ENCODE peak calls at places on chromosome 5, in nine cellular contexts. One of them, this sample, is unnamed.

GRCh38 chr5:172623313-172623980 is 17.6 kb upstream of the NEURL1B start:
- DNase-seq in RWPE1: no peak
- DNase-seq in GM10248: no peak
- DNase-seq in GM06990: no peak
- DNase-seq in fibroblast of lung: no peak
- DNase-seq in fibroblast of mammary gland: no peak
- DNase-seq in astrocyte of the cerebellum: no peak
- DNase-seq in dorsolateral prefrontal cortex: no peak
- DNase-seq in activated B cell treated with CpG ODN at 0.5 μM for 24 hours: no peak
- DNase-seq in this sample: no peak

GRCh38 chr5:120454094-120454798 is 9.9 kb upstream of the PRR16 start:
- DNase-seq in GM10248: no peak
- DNase-seq in activated B cell treated with CpG ODN at 0.5 μM for 24 hours: no peak
- DNase-seq in fibroblast of lung: peak
- DNase-seq in dorsolateral prefrontal cortex: no peak
- DNase-seq in fibroblast of mammary gland: peak
- DNase-seq in astrocyte of the cerebellum: peak
- DNase-seq in GM06990: no peak
- DNase-seq in RWPE1: peak
- DNase-seq in this sample: peak

GRCh38 chr5:154479944-154480750 is 2.1 kb upstream of the HAND1 start:
- DNase-seq in GM06990: no peak
- DNase-seq in RWPE1: no peak
- DNase-seq in activated B cell treated with CpG ODN at 0.5 μM for 24 hours: no peak
- DNase-seq in GM10248: peak
- DNase-seq in fibroblast of mammary gland: no peak
- DNase-seq in dorsolateral prefrontal cortex: no peak
- DNase-seq in fibroblast of lung: no peak
- DNase-seq in astrocyte of the cerebellum: no peak
- DNase-seq in this sample: no peak

GRCh38 chr5:169148066-169148740 is 152.7 kb downstream of the SLIT3 start:
- DNase-seq in GM10248: no peak
- DNase-seq in activated B cell treated with CpG ODN at 0.5 μM for 24 hours: no peak
- DNase-seq in astrocyte of the cerebellum: no peak
- DNase-seq in RWPE1: no peak
- DNase-seq in dorsolateral prefrontal cortex: no peak
- DNase-seq in GM06990: no peak
- DNase-seq in fibroblast of lung: no peak
- DNase-seq in fibroblast of mammary gland: no peak
- DNase-seq in this sample: peak

GRCh38 chr5:22651355-22651754 is 201.8 kb downstream of the CDH12 start:
- DNase-seq in fibroblast of mammary gland: no peak
- DNase-seq in GM06990: no peak
- DNase-seq in fibroblast of lung: no peak
- DNase-seq in activated B cell treated with CpG ODN at 0.5 μM for 24 hours: no peak
- DNase-seq in astrocyte of the cerebellum: no peak
- DNase-seq in GM10248: no peak
- DNase-seq in RWPE1: no peak
- DNase-seq in dorsolateral prefrontal cortex: no peak
- DNase-seq in this sample: no peak

GRCh38 chr5:84304591-84304990 is 80.1 kb downstream of the EDIL3 start:
- DNase-seq in RWPE1: no peak
- DNase-seq in activated B cell treated with CpG ODN at 0.5 μM for 24 hours: no peak
- DNase-seq in GM06990: no peak
- DNase-seq in dorsolateral prefrontal cortex: no peak
- DNase-seq in GM10248: no peak
- DNase-seq in astrocyte of the cerebellum: no peak
- DNase-seq in fibroblast of lung: peak
- DNase-seq in fibroblast of mammary gland: peak
- DNase-seq in this sample: no peak

GRCh38 chr5:2797981-2798380 is 46.5 kb upstream of the IRX2 start:
- DNase-seq in fibroblast of mammary gland: peak
- DNase-seq in dorsolateral prefrontal cortex: no peak
- DNase-seq in GM10248: no peak
- DNase-seq in RWPE1: peak
- DNase-seq in astrocyte of the cerebellum: no peak
- DNase-seq in fibroblast of lung: peak
- DNase-seq in activated B cell treated with CpG ODN at 0.5 μM for 24 hours: no peak
- DNase-seq in GM06990: no peak
- DNase-seq in this sample: no peak

GRCh38 chr5:91851670-91852069 is 468.6 kb upstream of the ARRDC3 start:
- DNase-seq in activated B cell treated with CpG ODN at 0.5 μM for 24 hours: no peak
- DNase-seq in dorsolateral prefrontal cortex: no peak
- DNase-seq in RWPE1: no peak
- DNase-seq in fibroblast of mammary gland: no peak
- DNase-seq in astrocyte of the cerebellum: no peak
- DNase-seq in GM06990: no peak
- DNase-seq in GM10248: no peak
- DNase-seq in fibroblast of lung: no peak
- DNase-seq in this sample: no peak

DNA sequence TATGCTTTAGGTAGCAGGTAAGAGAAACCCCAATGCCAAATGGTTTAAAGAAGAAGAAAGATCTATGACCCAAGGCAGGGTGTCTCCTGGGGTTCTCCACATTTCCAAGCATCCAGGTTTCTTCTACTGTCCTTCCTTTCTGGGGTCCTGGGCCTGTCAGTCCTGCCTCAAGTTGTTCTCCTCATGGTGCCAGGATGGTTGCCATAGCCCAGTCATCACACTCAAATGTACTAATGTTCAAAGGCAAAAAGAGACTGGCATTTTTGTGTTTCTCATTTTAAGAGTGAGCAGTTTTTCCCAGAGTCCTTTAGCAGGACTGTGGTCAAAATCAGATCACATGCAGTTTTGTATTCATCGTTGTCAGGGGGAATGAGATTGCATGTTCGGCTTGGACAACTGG is 59.9 kb upstream of the BOD1 start:
- DNase-seq in fibroblast of lung: no peak
- DNase-seq in RWPE1: no peak
- DNase-seq in GM06990: no peak
- DNase-seq in dorsolateral prefrontal cortex: no peak
- DNase-seq in GM10248: no peak
- DNase-seq in fibroblast of mammary gland: no peak
- DNase-seq in astrocyte of the cerebellum: no peak
- DNase-seq in activated B cell treated with CpG ODN at 0.5 μM for 24 hours: no peak
- DNase-seq in this sample: no peak
- TF ChIP-seq CTCF in fibroblast of lung: no peak
- TF ChIP-seq CTCF in RWPE1: no peak
- TF ChIP-seq CTCF in GM06990: no peak
- TF ChIP-seq CTCF in dorsolateral prefrontal cortex: no peak
- TF ChIP-seq CTCF in GM10248: no peak
- TF ChIP-seq CTCF in fibroblast of mammary gland: no peak
- TF ChIP-seq CTCF in astrocyte of the cerebellum: no peak
- TF ChIP-seq CTCF in activated B cell treated with CpG ODN at 0.5 μM for 24 hours: no peak
- TF ChIP-seq CTCF in this sample: no peak

GRCh38 chr5:175805256-175806011 is 65.9 kb upstream of the CPLX2 start:
- DNase-seq in RWPE1: no peak
- DNase-seq in fibroblast of mammary gland: no peak
- DNase-seq in GM06990: no peak
- DNase-seq in dorsolateral prefrontal cortex: no peak
- DNase-seq in fibroblast of lung: no peak
- DNase-seq in astrocyte of the cerebellum: no peak
- DNase-seq in activated B cell treated with CpG ODN at 0.5 μM for 24 hours: no peak
- DNase-seq in GM10248: no peak
- DNase-seq in this sample: no peak
- TF ChIP-seq CTCF in RWPE1: no peak
- TF ChIP-seq CTCF in fibroblast of mammary gland: no peak
- TF ChIP-seq CTCF in GM06990: no peak
- TF ChIP-seq CTCF in dorsolateral prefrontal cortex: no peak
- TF ChIP-seq CTCF in fibroblast of lung: no peak
- TF ChIP-seq CTCF in astrocyte of the cerebellum: no peak
- TF ChIP-seq CTCF in activated B cell treated with CpG ODN at 0.5 μM for 24 hours: no peak
- TF ChIP-seq CTCF in GM10248: no peak
- TF ChIP-seq CTCF in this sample: no peak

GRCh38 chr5:149452007-149452664 is 73.0 kb upstream of the IL17B start:
- DNase-seq in activated B cell treated with CpG ODN at 0.5 μM for 24 hours: no peak
- DNase-seq in dorsolateral prefrontal cortex: no peak
- DNase-seq in RWPE1: no peak
- DNase-seq in fibroblast of mammary gland: peak
- DNase-seq in astrocyte of the cerebellum: no peak
- DNase-seq in GM06990: no peak
- DNase-seq in GM10248: no peak
- DNase-seq in fibroblast of lung: peak
- DNase-seq in this sample: peak
- TF ChIP-seq CTCF in activated B cell treated with CpG ODN at 0.5 μM for 24 hours: no peak
- TF ChIP-seq CTCF in dorsolateral prefrontal cortex: no peak
- TF ChIP-seq CTCF in RWPE1: no peak
- TF ChIP-seq CTCF in fibroblast of mammary gland: no peak
- TF ChIP-seq CTCF in astrocyte of the cerebellum: peak
- TF ChIP-seq CTCF in GM06990: no peak
- TF ChIP-seq CTCF in GM10248: no peak
- TF ChIP-seq CTCF in fibroblast of lung: peak
- TF ChIP-seq CTCF in this sample: no peak

DNA sequence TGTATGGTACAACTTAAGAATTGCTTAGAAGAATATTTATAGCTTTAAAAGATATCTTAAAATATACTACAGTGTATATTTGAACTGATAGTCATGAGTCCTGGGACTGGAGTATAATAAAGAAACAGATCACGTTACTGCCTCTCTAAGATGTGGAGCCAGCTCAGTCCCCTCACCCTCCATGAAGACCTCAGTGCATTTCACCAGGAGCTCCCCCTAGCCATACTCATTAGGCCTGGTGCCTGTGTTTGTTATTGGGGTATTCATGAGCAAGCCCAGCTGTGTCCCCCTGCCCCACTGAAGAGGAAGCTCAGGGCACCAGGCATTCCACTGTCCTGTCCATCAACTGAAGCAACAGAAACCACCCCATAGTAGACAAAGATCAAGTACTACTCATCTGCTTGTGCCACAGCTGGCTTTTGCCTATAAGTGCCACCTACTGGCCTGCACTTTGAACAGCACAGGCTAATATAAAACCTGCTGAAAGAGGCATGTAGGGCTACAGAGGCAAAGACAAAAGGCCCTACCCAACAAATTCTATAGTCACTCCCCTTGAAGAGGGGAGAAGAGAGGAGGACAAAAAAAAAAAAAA is 850.2 kb upstream of the NUDT12 start:
- DNase-seq in dorsolateral prefrontal cortex: no peak
- DNase-seq in activated B cell treated with CpG ODN at 0.5 μM for 24 hours: no peak
- DNase-seq in astrocyte of the cerebellum: peak
- DNase-seq in fibroblast of mammary gland: peak
- DNase-seq in RWPE1: peak
- DNase-seq in GM10248: peak
- DNase-seq in GM06990: peak
- DNase-seq in fibroblast of lung: peak
- DNase-seq in this sample: peak
- TF ChIP-seq CTCF in dorsolateral prefrontal cortex: peak
- TF ChIP-seq CTCF in activated B cell treated with CpG ODN at 0.5 μM for 24 hours: no peak
- TF ChIP-seq CTCF in astrocyte of the cerebellum: peak
- TF ChIP-seq CTCF in fibroblast of mammary gland: peak
- TF ChIP-seq CTCF in RWPE1: peak
- TF ChIP-seq CTCF in GM10248: peak
- TF ChIP-seq CTCF in GM06990: peak
- TF ChIP-seq CTCF in fibroblast of lung: peak
- TF ChIP-seq CTCF in this sample: peak

DNA sequence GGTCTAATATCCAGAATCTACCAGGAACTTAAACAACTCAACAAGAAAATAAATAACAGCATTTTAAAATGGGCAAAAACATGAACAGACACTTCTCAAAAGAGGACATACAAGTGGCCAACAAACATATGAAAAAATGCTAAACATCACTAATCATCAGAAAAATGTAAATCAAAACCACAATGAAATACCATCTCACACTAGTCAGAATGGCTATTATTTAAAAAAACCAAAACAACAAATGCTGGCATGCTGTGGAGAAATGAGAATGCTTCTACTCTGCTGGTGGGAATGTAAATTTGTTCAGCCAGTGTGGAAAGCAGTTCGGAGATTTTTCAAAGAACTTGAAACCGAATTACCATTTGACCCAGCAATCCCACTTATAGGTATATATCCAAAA is 63.1 kb downstream of the ADAMTS6 start:
- DNase-seq in GM06990: no peak
- DNase-seq in dorsolateral prefrontal cortex: no peak
- DNase-seq in fibroblast of lung: peak
- DNase-seq in activated B cell treated with CpG ODN at 0.5 μM for 24 hours: no peak
- DNase-seq in fibroblast of mammary gland: peak
- DNase-seq in RWPE1: no peak
- DNase-seq in GM10248: no peak
- DNase-seq in astrocyte of the cerebellum: peak
- DNase-seq in this sample: peak
- TF ChIP-seq CTCF in GM06990: no peak
- TF ChIP-seq CTCF in dorsolateral prefrontal cortex: no peak
- TF ChIP-seq CTCF in fibroblast of lung: peak
- TF ChIP-seq CTCF in activated B cell treated with CpG ODN at 0.5 μM for 24 hours: no peak
- TF ChIP-seq CTCF in fibroblast of mammary gland: no peak
- TF ChIP-seq CTCF in RWPE1: no peak
- TF ChIP-seq CTCF in GM10248: no peak
- TF ChIP-seq CTCF in astrocyte of the cerebellum: no peak
- TF ChIP-seq CTCF in this sample: peak

GRCh38 chr5:92939428-92939827 is 641.6 kb downstream of the NR2F1-AS1 start:
- DNase-seq in dorsolateral prefrontal cortex: no peak
- DNase-seq in fibroblast of lung: no peak
- DNase-seq in fibroblast of mammary gland: peak
- DNase-seq in activated B cell treated with CpG ODN at 0.5 μM for 24 hours: no peak
- DNase-seq in GM10248: no peak
- DNase-seq in astrocyte of the cerebellum: no peak
- DNase-seq in GM06990: no peak
- DNase-seq in RWPE1: no peak
- DNase-seq in this sample: peak
- TF ChIP-seq CTCF in dorsolateral prefrontal cortex: no peak
- TF ChIP-seq CTCF in fibroblast of lung: no peak
- TF ChIP-seq CTCF in fibroblast of mammary gland: no peak
- TF ChIP-seq CTCF in activated B cell treated with CpG ODN at 0.5 μM for 24 hours: no peak
- TF ChIP-seq CTCF in GM10248: no peak
- TF ChIP-seq CTCF in astrocyte of the cerebellum: no peak
- TF ChIP-seq CTCF in GM06990: no peak
- TF ChIP-seq CTCF in RWPE1: no peak
- TF ChIP-seq CTCF in this sample: no peak

DNA sequence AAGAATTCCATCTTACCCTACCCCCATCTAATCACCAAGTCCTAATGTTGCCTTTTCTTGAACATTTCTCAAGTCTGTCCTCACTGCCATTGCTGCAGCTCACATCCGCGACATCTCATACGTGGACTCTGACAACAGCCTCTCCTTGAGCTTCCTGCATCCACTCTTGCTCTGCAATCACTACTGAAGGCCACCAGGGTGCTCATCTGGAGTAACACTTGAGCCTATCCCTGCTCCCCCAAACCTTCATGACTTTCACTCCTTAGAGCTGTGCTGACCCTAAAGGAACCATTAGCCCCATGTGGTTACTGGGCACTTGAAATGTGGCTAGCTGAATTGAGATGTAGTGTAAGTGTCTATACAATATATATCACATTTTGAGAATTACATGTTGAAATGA is 46.4 kb upstream of the CTXN3 start:
- DNase-seq in GM10248: no peak
- DNase-seq in activated B cell treated with CpG ODN at 0.5 μM for 24 hours: no peak
- DNase-seq in astrocyte of the cerebellum: no peak
- DNase-seq in RWPE1: no peak
- DNase-seq in dorsolateral prefrontal cortex: no peak
- DNase-seq in GM06990: no peak
- DNase-seq in fibroblast of mammary gland: no peak
- DNase-seq in fibroblast of lung: no peak
- DNase-seq in this sample: no peak
- TF ChIP-seq CTCF in GM10248: no peak
- TF ChIP-seq CTCF in activated B cell treated with CpG ODN at 0.5 μM for 24 hours: no peak
- TF ChIP-seq CTCF in astrocyte of the cerebellum: no peak
- TF ChIP-seq CTCF in RWPE1: no peak
- TF ChIP-seq CTCF in dorsolateral prefrontal cortex: no peak
- TF ChIP-seq CTCF in GM06990: no peak
- TF ChIP-seq CTCF in fibroblast of mammary gland: no peak
- TF ChIP-seq CTCF in fibroblast of lung: no peak
- TF ChIP-seq CTCF in this sample: no peak

GRCh38 chr5:28896949-28897348 is 1858.6 kb upstream of the CDH9 start:
- DNase-seq in fibroblast of mammary gland: no peak
- DNase-seq in GM06990: no peak
- DNase-seq in GM10248: no peak
- DNase-seq in activated B cell treated with CpG ODN at 0.5 μM for 24 hours: no peak
- DNase-seq in fibroblast of lung: no peak
- DNase-seq in RWPE1: peak
- DNase-seq in dorsolateral prefrontal cortex: no peak
- DNase-seq in astrocyte of the cerebellum: peak
- DNase-seq in this sample: no peak
- TF ChIP-seq CTCF in fibroblast of mammary gland: no peak
- TF ChIP-seq CTCF in GM06990: no peak
- TF ChIP-seq CTCF in GM10248: no peak
- TF ChIP-seq CTCF in activated B cell treated with CpG ODN at 0.5 μM for 24 hours: no peak
- TF ChIP-seq CTCF in fibroblast of lung: no peak
- TF ChIP-seq CTCF in RWPE1: peak
- TF ChIP-seq CTCF in dorsolateral prefrontal cortex: peak
- TF ChIP-seq CTCF in astrocyte of the cerebellum: no peak
- TF ChIP-seq CTCF in this sample: no peak